ENCODE peak calls at places on chromosomes 13 and 19, in seven cellular contexts. One of them, this sample, is unnamed.

GRCh38 chr13:93959796-93960533 is 519.5 kb downstream of the DCT start:
- DNase-seq in trophoblast cell: no peak
- DNase-seq in H9: no peak
- DNase-seq in neuronal stem cell: no peak
- DNase-seq in IMR-90: peak; percentile 46
- DNase-seq in mesenchymal stem cell: peak; percentile 42
- DNase-seq in H1: no peak
- DNase-seq in this sample: peak; percentile 65

GRCh38 chr19:398719-399118 is 10.2 kb downstream of the C2CD4C start:
- DNase-seq in H9: peak; percentile 13
- DNase-seq in neuronal stem cell: no peak
- DNase-seq in H1: no peak
- DNase-seq in IMR-90: no peak
- DNase-seq in mesenchymal stem cell: no peak
- DNase-seq in trophoblast cell: no peak
- DNase-seq in this sample: no peak

GRCh38 chr19:33407140-33407551 is 33.6 kb downstream of the CEBPG start:
- DNase-seq in IMR-90: no peak
- DNase-seq in H9: no peak
- DNase-seq in mesenchymal stem cell: no peak
- DNase-seq in neuronal stem cell: no peak
- DNase-seq in trophoblast cell: no peak
- DNase-seq in H1: no peak
- DNase-seq in this sample: no peak

GRCh38 chr19:5231857-5232503 is 108.6 kb downstream of the PTPRS start:
- DNase-seq in IMR-90: no peak
- DNase-seq in H9: no peak
- DNase-seq in mesenchymal stem cell: no peak
- DNase-seq in H1: no peak
- DNase-seq in neuronal stem cell: no peak
- DNase-seq in trophoblast cell: no peak
- DNase-seq in this sample: no peak

GRCh38 chr19:33630880-33631627 is 9.3 kb downstream of the CHST8 start:
- DNase-seq in mesenchymal stem cell: no peak
- DNase-seq in H9: peak; percentile 30
- DNase-seq in H1: no peak
- DNase-seq in IMR-90: no peak
- DNase-seq in neuronal stem cell: no peak
- DNase-seq in trophoblast cell: no peak
- DNase-seq in this sample: no peak

GRCh38 chr19:10115392-10116084 is 4.0 kb downstream of the P2RY11 start:
- DNase-seq in mesenchymal stem cell: no peak
- DNase-seq in H9: no peak
- DNase-seq in neuronal stem cell: no peak
- DNase-seq in trophoblast cell: no peak
- DNase-seq in IMR-90: no peak
- DNase-seq in H1: no peak
- DNase-seq in this sample: no peak

GRCh38 chr13:31919241-31919640 is 112.3 kb upstream of the FRY start:
- DNase-seq in trophoblast cell: no peak
- DNase-seq in neuronal stem cell: no peak
- DNase-seq in mesenchymal stem cell: no peak
- DNase-seq in IMR-90: no peak
- DNase-seq in H9: no peak
- DNase-seq in H1: no peak
- DNase-seq in this sample: no peak

GRCh38 chr13:102680842-102681725 is 13.8 kb downstream of the METTL21C start:
- DNase-seq in mesenchymal stem cell: no peak
- DNase-seq in H9: no peak
- DNase-seq in H1: no peak
- DNase-seq in neuronal stem cell: no peak
- DNase-seq in trophoblast cell: no peak
- DNase-seq in IMR-90: peak; percentile 30
- DNase-seq in this sample: no peak

GRCh38 chr13:23020246-23020843 is 160.4 kb upstream of the SGCG start:
- DNase-seq in H1: peak; percentile 48
- DNase-seq in neuronal stem cell: peak; percentile 64
- DNase-seq in mesenchymal stem cell: peak; percentile 40
- DNase-seq in H9: peak; percentile 58
- DNase-seq in IMR-90: peak; percentile 57
- DNase-seq in trophoblast cell: peak; percentile 56
- DNase-seq in this sample: peak; percentile 85

GRCh38 chr19:28196961-28197360 is 1016.0 kb downstream of the UQCRFS1 start:
- DNase-seq in IMR-90: no peak
- DNase-seq in H1: no peak
- DNase-seq in trophoblast cell: no peak
- DNase-seq in mesenchymal stem cell: no peak
- DNase-seq in H9: no peak
- DNase-seq in neuronal stem cell: no peak
- DNase-seq in this sample: no peak
- H2BK120ac ChIP-seq in IMR-90: no peak overlapping the region
- H2BK120ac ChIP-seq in H1: no peak overlapping the region
- H2BK120ac ChIP-seq in trophoblast cell: no peak overlapping the region
- H2BK120ac ChIP-seq in mesenchymal stem cell: no peak overlapping the region
- H2BK120ac ChIP-seq in H9: no peak overlapping the region
- H2BK120ac ChIP-seq in neuronal stem cell: no peak overlapping the region
- H2BK120ac ChIP-seq in this sample: no peak overlapping the region

DNA sequence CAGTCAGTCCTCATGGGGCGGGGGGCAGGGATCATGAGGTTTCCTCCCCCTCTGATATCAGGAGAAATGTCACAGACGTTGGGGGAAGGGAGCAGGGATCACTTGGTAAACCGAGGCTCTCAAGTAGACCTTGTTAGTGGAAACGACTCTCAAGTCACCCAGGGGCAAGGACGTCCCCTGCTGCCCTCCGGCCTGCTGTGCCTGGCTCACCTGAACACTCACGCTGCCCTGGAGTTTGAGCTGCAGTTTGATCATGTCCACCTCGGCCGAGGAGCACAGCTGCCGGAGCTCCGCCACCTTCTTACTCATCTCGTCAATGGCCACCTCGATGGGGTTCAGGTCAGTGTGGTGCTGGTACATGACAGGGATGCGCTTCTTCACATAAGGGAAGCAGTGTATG is 47.6 kb upstream of the SLC15A1 start:
- DNase-seq in mesenchymal stem cell: no peak
- DNase-seq in trophoblast cell: no peak
- DNase-seq in IMR-90: no peak
- DNase-seq in H1: peak; percentile 36
- DNase-seq in H9: no peak
- DNase-seq in neuronal stem cell: no peak
- DNase-seq in this sample: no peak
- H2BK120ac ChIP-seq in mesenchymal stem cell: no peak overlapping the region
- H2BK120ac ChIP-seq in trophoblast cell: no peak overlapping the region
- H2BK120ac ChIP-seq in IMR-90: no peak overlapping the region
- H2BK120ac ChIP-seq in H1: no peak overlapping the region
- H2BK120ac ChIP-seq in H9: no peak overlapping the region
- H2BK120ac ChIP-seq in neuronal stem cell: no peak overlapping the region
- H2BK120ac ChIP-seq in this sample: no peak overlapping the region

GRCh38 chr13:90686438-90686837 is 661.0 kb upstream of the MIR17HG start:
- DNase-seq in mesenchymal stem cell: peak; percentile 44
- DNase-seq in neuronal stem cell: no peak
- DNase-seq in H9: no peak
- DNase-seq in trophoblast cell: peak; percentile 9
- DNase-seq in IMR-90: peak; percentile 65
- DNase-seq in H1: no peak
- DNase-seq in this sample: no peak

GRCh38 chr13:90680826-90681225 is 666.7 kb upstream of the MIR17HG start:
- DNase-seq in H1: no peak
- DNase-seq in IMR-90: no peak
- DNase-seq in H9: no peak
- DNase-seq in trophoblast cell: no peak
- DNase-seq in mesenchymal stem cell: no peak
- DNase-seq in neuronal stem cell: no peak
- DNase-seq in this sample: no peak

GRCh38 chr13:90689111-90689510 is 658.4 kb upstream of the MIR17HG start:
- DNase-seq in H1: no peak
- DNase-seq in H9: no peak
- DNase-seq in neuronal stem cell: no peak
- DNase-seq in trophoblast cell: no peak
- DNase-seq in IMR-90: no peak
- DNase-seq in mesenchymal stem cell: no peak
- DNase-seq in this sample: peak; percentile 58

DNA sequence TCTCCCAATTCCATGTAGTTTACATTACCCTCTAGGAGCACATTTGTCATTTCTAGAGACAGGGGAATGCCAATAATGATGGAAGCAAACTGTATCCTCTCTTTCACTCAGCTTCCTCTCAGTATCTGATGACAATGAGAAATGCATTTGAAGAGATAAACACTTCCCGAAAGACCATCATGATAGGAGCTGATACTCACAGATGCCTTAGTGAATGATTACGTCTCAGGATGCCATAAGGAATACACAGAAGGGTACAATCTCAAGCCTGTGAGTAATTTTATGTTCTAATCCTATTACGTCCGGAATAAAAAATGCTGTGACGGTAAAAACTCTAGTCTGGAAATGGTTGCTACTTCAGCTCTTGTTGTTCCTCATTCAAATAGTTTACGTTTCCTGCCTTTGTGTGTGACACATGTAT is 663.8 kb upstream of the MIR17HG start:
- DNase-seq in mesenchymal stem cell: peak; percentile 82
- DNase-seq in H9: no peak
- DNase-seq in trophoblast cell: no peak
- DNase-seq in IMR-90: peak; percentile 56
- DNase-seq in H1: no peak
- DNase-seq in neuronal stem cell: no peak
- DNase-seq in this sample: peak; percentile 26
- H2BK120ac ChIP-seq in mesenchymal stem cell: no peak overlapping the region
- H2BK120ac ChIP-seq in H9: no peak overlapping the region
- H2BK120ac ChIP-seq in trophoblast cell: no peak overlapping the region
- H2BK120ac ChIP-seq in IMR-90: no peak overlapping the region
- H2BK120ac ChIP-seq in H1: no peak overlapping the region
- H2BK120ac ChIP-seq in neuronal stem cell: no peak overlapping the region
- H2BK120ac ChIP-seq in this sample: no peak overlapping the region

DNA sequence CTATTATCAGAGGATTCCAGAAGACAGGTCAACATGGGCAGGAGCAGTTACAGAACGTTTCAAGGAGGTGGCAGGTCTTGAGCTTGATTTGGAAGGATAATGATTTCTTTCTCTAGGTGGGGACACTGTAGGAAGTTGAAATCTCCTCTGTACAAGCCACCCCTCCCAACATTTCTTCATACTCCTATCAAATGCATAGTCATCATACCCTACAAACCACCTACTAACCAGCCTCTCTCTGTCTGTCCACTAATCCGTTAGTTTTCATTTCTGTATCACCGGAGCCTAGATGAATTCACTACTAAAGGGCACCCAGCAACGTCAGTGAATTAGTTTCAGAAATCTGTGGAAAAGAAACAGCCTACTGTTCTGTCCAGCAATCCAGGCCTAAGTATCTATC is 1.3 kb downstream of the ATP7B start:
- DNase-seq in mesenchymal stem cell: no peak
- DNase-seq in neuronal stem cell: no peak
- DNase-seq in H9: no peak
- DNase-seq in H1: no peak
- DNase-seq in IMR-90: no peak
- DNase-seq in trophoblast cell: no peak
- DNase-seq in this sample: no peak
- H2BK120ac ChIP-seq in mesenchymal stem cell: no peak overlapping the region
- H2BK120ac ChIP-seq in neuronal stem cell: no peak overlapping the region
- H2BK120ac ChIP-seq in H9: no peak overlapping the region
- H2BK120ac ChIP-seq in H1: no peak overlapping the region
- H2BK120ac ChIP-seq in IMR-90: no peak overlapping the region
- H2BK120ac ChIP-seq in trophoblast cell: no peak overlapping the region
- H2BK120ac ChIP-seq in this sample: no peak overlapping the region

GRCh38 chr13:20441066-20441465 is 84.6 kb downstream of the CRYL1 start:
- DNase-seq in neuronal stem cell: no peak
- DNase-seq in mesenchymal stem cell: no peak
- DNase-seq in trophoblast cell: no peak
- DNase-seq in H1: no peak
- DNase-seq in IMR-90: no peak
- DNase-seq in H9: no peak
- DNase-seq in this sample: no peak
- H2BK120ac ChIP-seq in neuronal stem cell: no peak overlapping the region
- H2BK120ac ChIP-seq in mesenchymal stem cell: no peak overlapping the region
- H2BK120ac ChIP-seq in trophoblast cell: no peak overlapping the region
- H2BK120ac ChIP-seq in H1: no peak overlapping the region
- H2BK120ac ChIP-seq in IMR-90: no peak overlapping the region
- H2BK120ac ChIP-seq in H9: no peak overlapping the region
- H2BK120ac ChIP-seq in this sample: no peak overlapping the region

GRCh38 chr19:39566064-39566463 is 26.1 kb upstream of the EID2 start:
- DNase-seq in mesenchymal stem cell: no peak
- DNase-seq in H1: no peak
- DNase-seq in H9: no peak
- DNase-seq in IMR-90: no peak
- DNase-seq in trophoblast cell: no peak
- DNase-seq in neuronal stem cell: no peak
- DNase-seq in this sample: no peak
- H2BK120ac ChIP-seq in mesenchymal stem cell: no peak overlapping the region
- H2BK120ac ChIP-seq in H1: no peak overlapping the region
- H2BK120ac ChIP-seq in H9: no peak overlapping the region
- H2BK120ac ChIP-seq in IMR-90: no peak overlapping the region
- H2BK120ac ChIP-seq in trophoblast cell: no peak overlapping the region
- H2BK120ac ChIP-seq in neuronal stem cell: no peak overlapping the region
- H2BK120ac ChIP-seq in this sample: no peak overlapping the region

GRCh38 chr19:17522988-17523872 is 11.8 kb downstream of the PGLS start:
- DNase-seq in mesenchymal stem cell: no peak
- DNase-seq in IMR-90: no peak
- DNase-seq in trophoblast cell: no peak
- DNase-seq in neuronal stem cell: no peak
- DNase-seq in H9: no peak
- DNase-seq in H1: no peak
- DNase-seq in this sample: no peak
- H2BK120ac ChIP-seq in mesenchymal stem cell: no peak overlapping the region
- H2BK120ac ChIP-seq in IMR-90: no peak overlapping the region
- H2BK120ac ChIP-seq in trophoblast cell: no peak overlapping the region
- H2BK120ac ChIP-seq in neuronal stem cell: no peak overlapping the region
- H2BK120ac ChIP-seq in H9: no peak overlapping the region
- H2BK120ac ChIP-seq in H1: no peak overlapping the region
- H2BK120ac ChIP-seq in this sample: no peak overlapping the region

This sample was measured in mesendoderm.